ENCODE peak calls at places on chromosomes 5 and 9, in six cellular contexts. Y is A673; Q is esophagus squamous epithelium; G is ovary; F is CD8-positive, alpha-beta T cell; J is GM23338. W is an unnamed sample.

GRCh38 chr5:119453045-119453383 is 717 bp downstream of the HSD17B4 start:
- DNase-seq in Q (no peak), Y (peak; percentile 21), G (no peak), F (no peak), J (no peak), W (no peak)

GRCh38 chr5:151492729-151493128 is 45.3 kb downstream of the SLC36A1 start:
- DNase-seq in G (no peak), Q (no peak), Y (no peak), J (no peak), F (no peak), W (no peak)

GRCh38 chr5:62330302-62330701 is 24.3 kb downstream of the KIF2A start:
- DNase-seq in J (no peak), F (no peak), Y (no peak), Q (no peak), G (no peak), W (no peak)

GRCh38 chr9:97572196-97572891 is 60.8 kb downstream of the TSTD2 start:
- DNase-seq in J (no peak), G (no peak), Q (no peak), F (no peak), Y (no peak), W (no peak)

GRCh38 chr5:170120576-170120975 is 14.9 kb downstream of the FOXI1 start:
- DNase-seq in G (no peak), Y (no peak), J (no peak), Q (no peak), F (no peak), W (no peak)

GRCh38 chr9:13786131-13786530 is 506.6 kb upstream of the MPDZ start:
- DNase-seq in G (no peak), Q (no peak), F (no peak), J (no peak), Y (no peak), W (no peak)

GRCh38 chr5:178115136-178115834 is 2.0 kb downstream of the N4BP3 start:
- DNase-seq in Y (no peak), G (no peak), Q (no peak), F (peak; percentile 48), J (peak; percentile 87), W (no peak)

GRCh38 chr5:111159845-111160244 is 64.3 kb upstream of the CAMK4 start:
- DNase-seq in Q (no peak), G (no peak), F (no peak), Y (peak; percentile 10), J (peak; percentile 28), W (no peak)

GRCh38 chr9:969310-969692 is 7.2 kb upstream of the DMRT3 start:
- DNase-seq in G (no peak), Q (no peak), Y (peak; percentile 22), J (peak; percentile 26), F (no peak), W (no peak)

GRCh38 chr9:34884732-34885131 is 73.4 kb upstream of the PHF24 start:
- DNase-seq in F (no peak), G (no peak), Q (no peak), J (no peak), Y (no peak), W (no peak)

GRCh38 chr9:129595903-129596540 is 24.9 kb downstream of the C9orf50 start:
- DNase-seq in Y (no peak), G (no peak), J (no peak), Q (no peak), F (no peak), W (no peak)

GRCh38 chr5:72383280-72384205 is 63.4 kb downstream of the PTCD2 start:
- DNase-seq in F (no peak), Y (no peak), J (no peak), G (no peak), Q (no peak), W (no peak)

GRCh38 chr9:133701981-133702797 is 36.0 kb downstream of the SARDH start:
- DNase-seq in Y (peak; percentile 56), J (no peak), Q (no peak), G (peak; percentile 79), F (peak; percentile 67), W (no peak)

GRCh38 chr5:174327317-174327864 is 281.9 kb downstream of the NSG2 start:
- DNase-seq in J (peak; percentile 96), G (no peak), Q (no peak), Y (peak; percentile 74), F (peak; percentile 22), W (peak; percentile 56)

GRCh38 chr9:22144226-22144625 is 135.1 kb upstream of the CDKN2B start:
- DNase-seq in G (no peak), F (no peak), Q (no peak), Y (no peak), J (no peak), W (no peak)

GRCh38 chr9:124795881-124796415 is 19.0 kb downstream of the OLFML2A start:
- DNase-seq in Q (no peak), Y (no peak), G (no peak), F (no peak), J (peak; percentile 30), W (no peak)

GRCh38 chr5:173454764-173455598 is 126.8 kb upstream of the STC2 start:
- DNase-seq in F (no peak), J (no peak), G (no peak), Y (peak; percentile 46), Q (no peak), W (no peak)

GRCh38 chr9:69412741-69413150 is 87.7 kb downstream of the ENTREP1 start:
- DNase-seq in Q (no peak), F (no peak), J (peak; percentile 90), Y (peak; percentile 39), G (peak; percentile 83), W (no peak)

GRCh38 chr9:90900130-90900529 is 98.5 kb downstream of the SYK start:
- DNase-seq in J (peak; percentile 46), Q (no peak), Y (no peak), G (no peak), F (no peak), W (no peak)

GRCh38 chr9:32292611-32293010 is 91.8 kb upstream of the ACO1 start:
- DNase-seq in G (no peak), J (no peak), F (no peak), Q (no peak), Y (no peak), W (no peak)

GRCh38 chr5:149740866-149741459 is 10.9 kb downstream of the PPARGC1B start:
- DNase-seq in G (no peak), Y (no peak), Q (no peak), F (no peak), J (no peak), W (no peak)

GRCh38 chr5:137365126-137365865 is 133.8 kb downstream of the SPOCK1 start:
- DNase-seq in Q (no peak), G (no peak), Y (no peak), J (no peak), F (no peak), W (no peak)

GRCh38 chr5:54746346-54746745 is 228.8 kb downstream of the SNX18 start:
- DNase-seq in Q (no peak), F (no peak), Y (no peak), J (no peak), G (no peak), W (no peak)

DNA sequence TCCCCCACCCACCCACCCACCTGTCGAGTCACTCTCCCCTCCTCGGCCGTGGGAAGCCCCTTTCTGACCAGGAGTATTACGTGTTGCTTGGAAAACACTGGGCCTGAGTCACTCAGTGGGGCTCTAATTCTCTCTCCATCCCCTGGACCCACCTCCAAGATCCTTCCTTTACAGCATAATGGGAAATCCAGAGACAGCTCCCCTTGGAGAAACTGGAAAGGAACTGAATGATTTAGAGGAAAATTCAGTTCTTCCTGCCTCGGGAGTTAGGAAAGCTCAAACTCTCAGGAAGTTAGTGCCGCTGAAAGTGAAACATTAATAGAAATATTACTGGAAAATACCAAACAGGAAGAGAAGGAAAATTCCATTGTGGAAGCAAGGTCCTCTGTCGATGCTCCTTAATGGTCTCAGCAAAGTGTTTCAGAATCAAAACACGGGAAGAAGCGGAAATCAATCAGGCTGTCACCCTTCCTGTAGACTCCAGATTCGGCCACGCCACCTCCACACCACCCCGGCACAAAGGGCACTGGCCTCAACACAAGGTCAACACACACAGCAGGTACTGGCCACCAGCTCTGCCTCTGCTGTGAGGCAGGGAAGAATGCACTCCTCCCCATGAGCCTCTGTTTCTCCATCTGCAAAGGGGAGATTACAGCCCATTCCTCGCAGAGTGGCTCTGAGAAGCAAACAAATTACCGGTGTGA is 9.6 kb downstream of the SHB start:
- DNase-seq in G (no peak), Q (no peak), J (no peak), F (no peak), Y (no peak), W (no peak)
- H3K27ac ChIP-seq in G (no peak overlapping the region), Q (no peak overlapping the region), J (no peak overlapping the region), F (no peak overlapping the region), Y (no peak overlapping the region), W (no peak overlapping the region)

GRCh38 chr5:74289238-74289637 is 351.3 kb downstream of the ENC1 start:
- DNase-seq in Q (no peak), F (no peak), Y (no peak), G (no peak), J (no peak), W (no peak)

GRCh38 chr5:74290634-74291033 is 349.9 kb downstream of the ENC1 start:
- DNase-seq in Q (no peak), Y (no peak), J (no peak), G (no peak), F (no peak), W (no peak)

GRCh38 chr5:74286734-74287705 is 353.5 kb downstream of the ENC1 start:
- DNase-seq in Q (no peak), F (no peak), Y (no peak), G (no peak), J (no peak), W (no peak)

GRCh38 chr5:74288038-74288437 is 352.5 kb downstream of the ENC1 start:
- DNase-seq in J (no peak), F (no peak), Q (no peak), Y (no peak), G (no peak), W (no peak)

GRCh38 chr5:74288448-74289109 is 351.9 kb downstream of the ENC1 start:
- DNase-seq in F (no peak), J (no peak), G (no peak), Y (no peak), Q (no peak), W (no peak)
- H3K27ac ChIP-seq in F (no peak overlapping the region), J (no peak overlapping the region), G (no peak overlapping the region), Y (no peak overlapping the region), Q (no peak overlapping the region), W (no peak overlapping the region)

DNA sequence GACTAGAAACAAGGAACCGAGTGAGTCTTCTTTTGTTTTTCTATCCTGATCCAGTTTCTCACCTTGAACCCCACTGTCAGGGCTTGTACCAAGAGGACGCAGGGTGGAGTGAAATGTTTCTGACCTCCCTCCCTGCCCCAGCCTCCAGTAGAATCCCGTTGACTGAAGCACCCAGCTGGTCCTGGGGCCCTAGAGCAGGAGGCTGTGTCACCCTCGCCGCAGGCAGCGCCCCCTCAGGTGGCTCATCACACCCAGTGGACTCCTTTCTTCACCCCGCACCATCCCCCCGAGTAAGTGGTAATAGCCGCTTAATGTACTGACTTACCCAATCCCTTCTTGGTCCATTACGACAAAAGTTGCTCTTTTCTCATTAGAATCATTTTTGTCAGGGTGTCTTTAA is 53.8 kb downstream of the MVB12B start:
- DNase-seq in J (peak; percentile 41), F (no peak), G (no peak), Q (no peak), Y (no peak), W (no peak)
- H3K27ac ChIP-seq in J (no peak overlapping the region), F (no peak overlapping the region), G (no peak overlapping the region), Q (no peak overlapping the region), Y (no peak overlapping the region), W (no peak overlapping the region)

DNA sequence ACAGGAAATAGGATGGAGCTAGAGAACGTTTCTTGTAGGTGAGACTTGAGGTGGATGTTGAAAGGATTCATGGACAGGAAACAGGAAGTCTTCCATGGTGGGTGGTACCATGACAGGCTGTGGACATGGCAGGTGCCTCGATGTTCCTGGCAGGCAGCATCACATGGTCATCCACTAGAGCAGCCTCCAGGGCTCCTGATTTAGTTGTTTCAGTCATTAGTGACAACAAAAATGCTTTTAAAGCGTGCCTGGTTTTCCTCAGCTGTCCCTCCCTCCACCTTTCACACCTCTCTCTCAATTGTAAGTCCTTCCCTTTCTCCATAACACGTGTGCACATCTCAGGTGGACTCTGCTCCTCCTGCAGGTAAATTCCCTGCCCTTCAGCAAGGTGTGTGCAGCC is 25.2 kb upstream of the ASPN start:
- DNase-seq in Q (no peak), Y (no peak), G (no peak), F (no peak), J (no peak), W (no peak)
- H3K27ac ChIP-seq in Q (peak overlapping the region; percentile 64), Y (no peak overlapping the region), G (no peak overlapping the region), F (no peak overlapping the region), J (no peak overlapping the region), W (no peak overlapping the region)